ENCODE peak calls at places on chromosomes 4 and X, in six cellular contexts. One of them, this sample, is unnamed.

GRCh38 chr4:131370846-131371245 is 1778.2 kb upstream of the PCDH10 start:
- DNase-seq in suprapubic skin: no peak
- DNase-seq in fibroblast of mammary gland: no peak
- DNase-seq in uterus: no peak
- DNase-seq in CD8-positive, alpha-beta T cell: no peak
- DNase-seq in fibroblast of villous mesenchyme: no peak
- DNase-seq in this sample: no peak

GRCh38 chrX:9207142-9207541 is 173.2 kb upstream of the FAM9B start:
- DNase-seq in suprapubic skin: no peak
- DNase-seq in fibroblast of mammary gland: peak
- DNase-seq in uterus: peak
- DNase-seq in CD8-positive, alpha-beta T cell: no peak
- DNase-seq in fibroblast of villous mesenchyme: no peak
- DNase-seq in this sample: peak

GRCh38 chr4:152591361-152591760 is 55.5 kb upstream of the FBXW7 start:
- DNase-seq in suprapubic skin: peak
- DNase-seq in fibroblast of mammary gland: peak
- DNase-seq in uterus: peak
- DNase-seq in CD8-positive, alpha-beta T cell: peak
- DNase-seq in fibroblast of villous mesenchyme: peak
- DNase-seq in this sample: peak

GRCh38 chr4:177246636-177247584 is 62.8 kb upstream of the NEIL3 start:
- DNase-seq in suprapubic skin: no peak
- DNase-seq in fibroblast of mammary gland: peak
- DNase-seq in uterus: no peak
- DNase-seq in CD8-positive, alpha-beta T cell: no peak
- DNase-seq in fibroblast of villous mesenchyme: peak
- DNase-seq in this sample: peak

GRCh38 chr4:71607780-71608673 is 175.9 kb downstream of the GC start:
- DNase-seq in suprapubic skin: no peak
- DNase-seq in fibroblast of mammary gland: no peak
- DNase-seq in uterus: no peak
- DNase-seq in CD8-positive, alpha-beta T cell: no peak
- DNase-seq in fibroblast of villous mesenchyme: no peak
- DNase-seq in this sample: peak

GRCh38 chr4:57911203-57911602 is 801.0 kb upstream of the IGFBP7 start:
- DNase-seq in suprapubic skin: no peak
- DNase-seq in fibroblast of mammary gland: no peak
- DNase-seq in uterus: no peak
- DNase-seq in CD8-positive, alpha-beta T cell: no peak
- DNase-seq in fibroblast of villous mesenchyme: no peak
- DNase-seq in this sample: no peak

GRCh38 chr4:25484243-25484721 is 107.2 kb downstream of the ANAPC4 start:
- DNase-seq in suprapubic skin: no peak
- DNase-seq in fibroblast of mammary gland: no peak
- DNase-seq in uterus: no peak
- DNase-seq in CD8-positive, alpha-beta T cell: no peak
- DNase-seq in fibroblast of villous mesenchyme: no peak
- DNase-seq in this sample: peak

GRCh38 chrX:8647176-8647575 is 84.8 kb downstream of the ANOS1 start:
- DNase-seq in suprapubic skin: no peak
- DNase-seq in fibroblast of mammary gland: no peak
- DNase-seq in uterus: no peak
- DNase-seq in CD8-positive, alpha-beta T cell: no peak
- DNase-seq in fibroblast of villous mesenchyme: no peak
- DNase-seq in this sample: no peak

GRCh38 chr4:40576651-40577480 is 52.8 kb downstream of the RBM47 start:
- DNase-seq in suprapubic skin: peak
- DNase-seq in fibroblast of mammary gland: peak
- DNase-seq in uterus: peak
- DNase-seq in CD8-positive, alpha-beta T cell: no peak
- DNase-seq in fibroblast of villous mesenchyme: peak
- DNase-seq in this sample: peak

GRCh38 chr4:26206339-26206738 is 114.5 kb upstream of the RBPJ start:
- DNase-seq in suprapubic skin: no peak
- DNase-seq in fibroblast of mammary gland: peak
- DNase-seq in uterus: no peak
- DNase-seq in CD8-positive, alpha-beta T cell: no peak
- DNase-seq in fibroblast of villous mesenchyme: peak
- DNase-seq in this sample: peak

GRCh38 chrX:145881175-145881867 is 63.7 kb downstream of the SLITRK2 start:
- DNase-seq in suprapubic skin: no peak
- DNase-seq in fibroblast of mammary gland: no peak
- DNase-seq in uterus: no peak
- DNase-seq in CD8-positive, alpha-beta T cell: no peak
- DNase-seq in fibroblast of villous mesenchyme: no peak
- DNase-seq in this sample: no peak

GRCh38 chr4:152165851-152166250 is 370.0 kb downstream of the FBXW7 start:
- DNase-seq in suprapubic skin: no peak
- DNase-seq in fibroblast of mammary gland: no peak
- DNase-seq in uterus: no peak
- DNase-seq in CD8-positive, alpha-beta T cell: no peak
- DNase-seq in fibroblast of villous mesenchyme: no peak
- DNase-seq in this sample: no peak

GRCh38 chrX:3485727-3486126 is 139.3 kb upstream of the MXRA5 start:
- DNase-seq in suprapubic skin: no peak
- DNase-seq in fibroblast of mammary gland: no peak
- DNase-seq in uterus: no peak
- DNase-seq in CD8-positive, alpha-beta T cell: no peak
- DNase-seq in fibroblast of villous mesenchyme: no peak
- DNase-seq in this sample: no peak

GRCh38 chr4:168717852-168718251 is 221.0 kb downstream of the PALLD start:
- DNase-seq in suprapubic skin: no peak
- DNase-seq in fibroblast of mammary gland: peak
- DNase-seq in uterus: no peak
- DNase-seq in CD8-positive, alpha-beta T cell: no peak
- DNase-seq in fibroblast of villous mesenchyme: no peak
- DNase-seq in this sample: peak

GRCh38 chr4:145481942-145482208 is 222 bp downstream of the SMAD1 start:
- DNase-seq in suprapubic skin: no peak
- DNase-seq in fibroblast of mammary gland: no peak
- DNase-seq in uterus: no peak
- DNase-seq in CD8-positive, alpha-beta T cell: no peak
- DNase-seq in fibroblast of villous mesenchyme: no peak
- DNase-seq in this sample: no peak

GRCh38 chrX:135391734-135392133 is 30.0 kb upstream of the SMIM10L2A start:
- DNase-seq in suprapubic skin: no peak
- DNase-seq in fibroblast of mammary gland: no peak
- DNase-seq in uterus: no peak
- DNase-seq in CD8-positive, alpha-beta T cell: no peak
- DNase-seq in fibroblast of villous mesenchyme: no peak
- DNase-seq in this sample: no peak

GRCh38 chr4:165874072-165874798 is 1.2 kb downstream of the TLL1 start:
- DNase-seq in suprapubic skin: peak
- DNase-seq in fibroblast of mammary gland: no peak
- DNase-seq in uterus: no peak
- DNase-seq in CD8-positive, alpha-beta T cell: no peak
- DNase-seq in fibroblast of villous mesenchyme: peak
- DNase-seq in this sample: peak

GRCh38 chr4:25032126-25032525 is 1.4 kb upstream of the LGI2 start:
- DNase-seq in suprapubic skin: no peak
- DNase-seq in fibroblast of mammary gland: peak
- DNase-seq in uterus: no peak
- DNase-seq in CD8-positive, alpha-beta T cell: no peak
- DNase-seq in fibroblast of villous mesenchyme: no peak
- DNase-seq in this sample: peak

GRCh38 chr4:14552119-14552518 is 450.2 kb upstream of the CPEB2 start:
- DNase-seq in suprapubic skin: no peak
- DNase-seq in fibroblast of mammary gland: no peak
- DNase-seq in uterus: no peak
- DNase-seq in CD8-positive, alpha-beta T cell: no peak
- DNase-seq in fibroblast of villous mesenchyme: no peak
- DNase-seq in this sample: no peak

GRCh38 chrX:17052210-17052609 is 105.8 kb downstream of the REPS2 start:
- DNase-seq in suprapubic skin: no peak
- DNase-seq in fibroblast of mammary gland: peak
- DNase-seq in uterus: no peak
- DNase-seq in CD8-positive, alpha-beta T cell: no peak
- DNase-seq in fibroblast of villous mesenchyme: no peak
- DNase-seq in this sample: no peak

GRCh38 chrX:39996561-39996960 is 101.2 kb downstream of the BCOR start:
- DNase-seq in suprapubic skin: no peak
- DNase-seq in fibroblast of mammary gland: no peak
- DNase-seq in uterus: no peak
- DNase-seq in CD8-positive, alpha-beta T cell: no peak
- DNase-seq in fibroblast of villous mesenchyme: no peak
- DNase-seq in this sample: no peak

GRCh38 chrX:41561045-41561444 is 113.9 kb downstream of the NYX start:
- DNase-seq in suprapubic skin: no peak
- DNase-seq in fibroblast of mammary gland: peak
- DNase-seq in uterus: no peak
- DNase-seq in CD8-positive, alpha-beta T cell: peak
- DNase-seq in fibroblast of villous mesenchyme: peak
- DNase-seq in this sample: peak

GRCh38 chr4:48877827-48878535 is 28.6 kb downstream of the OCIAD2 start:
- DNase-seq in suprapubic skin: no peak
- DNase-seq in fibroblast of mammary gland: no peak
- DNase-seq in uterus: no peak
- DNase-seq in CD8-positive, alpha-beta T cell: no peak
- DNase-seq in fibroblast of villous mesenchyme: no peak
- DNase-seq in this sample: no peak

GRCh38 chr4:120847019-120847582 is 75.4 kb downstream of the PRDM5 start:
- DNase-seq in suprapubic skin: no peak
- DNase-seq in fibroblast of mammary gland: no peak
- DNase-seq in uterus: no peak
- DNase-seq in CD8-positive, alpha-beta T cell: no peak
- DNase-seq in fibroblast of villous mesenchyme: no peak
- DNase-seq in this sample: no peak

GRCh38 chr4:140702096-140702757 is 54.0 kb downstream of the TBC1D9 start:
- DNase-seq in suprapubic skin: no peak
- DNase-seq in fibroblast of mammary gland: no peak
- DNase-seq in uterus: no peak
- DNase-seq in CD8-positive, alpha-beta T cell: no peak
- DNase-seq in fibroblast of villous mesenchyme: no peak
- DNase-seq in this sample: no peak

GRCh38 chr4:13986533-13986932 is 359.0 kb upstream of the BOD1L1 start:
- DNase-seq in suprapubic skin: no peak
- DNase-seq in fibroblast of mammary gland: peak
- DNase-seq in uterus: no peak
- DNase-seq in CD8-positive, alpha-beta T cell: no peak
- DNase-seq in fibroblast of villous mesenchyme: no peak
- DNase-seq in this sample: peak

GRCh38 chrX:38923451-38923969 is 122.3 kb downstream of the MID1IP1 start:
- DNase-seq in suprapubic skin: no peak
- DNase-seq in fibroblast of mammary gland: no peak
- DNase-seq in uterus: no peak
- DNase-seq in CD8-positive, alpha-beta T cell: no peak
- DNase-seq in fibroblast of villous mesenchyme: no peak
- DNase-seq in this sample: no peak

GRCh38 chr4:39908284-39908683 is 69.4 kb downstream of the PDS5A start:
- DNase-seq in suprapubic skin: no peak
- DNase-seq in fibroblast of mammary gland: peak
- DNase-seq in uterus: no peak
- DNase-seq in CD8-positive, alpha-beta T cell: no peak
- DNase-seq in fibroblast of villous mesenchyme: no peak
- DNase-seq in this sample: peak

GRCh38 chr4:114807759-114808404 is 209.3 kb downstream of the UGT8 start:
- DNase-seq in suprapubic skin: no peak
- DNase-seq in fibroblast of mammary gland: peak
- DNase-seq in uterus: no peak
- DNase-seq in CD8-positive, alpha-beta T cell: no peak
- DNase-seq in fibroblast of villous mesenchyme: peak
- DNase-seq in this sample: peak

GRCh38 chrX:48972214-48973164 is 845 bp upstream of the KCND1 start:
- DNase-seq in suprapubic skin: no peak
- DNase-seq in fibroblast of mammary gland: peak
- DNase-seq in uterus: peak
- DNase-seq in CD8-positive, alpha-beta T cell: no peak
- DNase-seq in fibroblast of villous mesenchyme: peak
- DNase-seq in this sample: peak
- TF ChIP-seq CTCF in suprapubic skin: peak
- TF ChIP-seq CTCF in fibroblast of mammary gland: peak
- TF ChIP-seq CTCF in uterus: peak
- TF ChIP-seq CTCF in CD8-positive, alpha-beta T cell: no peak
- TF ChIP-seq CTCF in fibroblast of villous mesenchyme: peak
- TF ChIP-seq CTCF in this sample: peak

DNA sequence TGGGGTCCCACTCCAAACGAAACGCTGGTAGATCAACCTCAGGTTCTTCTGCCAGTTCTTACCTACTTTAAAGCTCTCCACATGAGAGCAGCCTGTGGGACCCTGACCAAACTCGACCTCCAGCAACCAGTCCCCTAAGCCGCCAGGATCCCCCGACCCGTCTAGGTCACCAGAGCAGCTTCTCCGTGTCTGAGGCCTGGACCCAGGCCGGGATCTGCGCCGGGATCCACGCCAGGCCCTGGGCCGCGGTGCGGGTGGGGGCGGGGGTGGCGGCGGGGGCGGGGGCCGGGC is 1.4 kb downstream of the USP51 start:
- DNase-seq in suprapubic skin: no peak
- DNase-seq in fibroblast of mammary gland: no peak
- DNase-seq in uterus: no peak
- DNase-seq in CD8-positive, alpha-beta T cell: no peak
- DNase-seq in fibroblast of villous mesenchyme: no peak
- DNase-seq in this sample: no peak
- H3K4me3 ChIP-seq in suprapubic skin: peak
- H3K4me3 ChIP-seq in fibroblast of mammary gland: peak
- H3K4me3 ChIP-seq in uterus: peak
- H3K4me3 ChIP-seq in CD8-positive, alpha-beta T cell: peak
- H3K4me3 ChIP-seq in fibroblast of villous mesenchyme: peak
- H3K4me3 ChIP-seq in this sample: peak

DNA sequence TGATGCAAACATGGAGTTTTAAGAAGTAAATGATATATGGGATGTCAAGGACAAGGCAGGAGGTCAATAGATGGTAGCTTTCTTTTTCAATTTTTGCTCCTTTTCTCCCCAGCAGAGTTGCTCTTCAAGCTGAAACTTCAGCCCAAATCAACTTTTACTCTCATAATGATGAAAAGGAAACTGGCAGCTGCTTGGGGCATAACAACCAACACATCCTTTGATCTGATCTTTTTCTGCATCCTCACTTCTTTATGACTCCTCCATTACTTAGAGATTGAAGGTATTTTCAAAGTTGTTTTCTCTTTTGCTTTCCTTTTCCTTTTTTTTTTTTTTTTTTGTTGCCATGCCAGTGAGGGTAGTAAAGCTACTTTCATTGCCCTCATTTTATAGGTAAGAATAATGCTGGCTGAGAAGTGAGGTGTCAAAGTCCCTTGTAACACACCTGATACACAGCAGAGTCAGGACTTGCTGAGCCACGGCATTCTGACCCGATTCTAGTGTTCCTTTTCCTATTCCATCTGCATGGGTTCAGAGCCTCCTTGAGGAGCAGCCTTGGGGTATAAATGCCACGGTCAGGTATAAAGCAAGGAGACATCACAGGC is 26.9 kb downstream of the SLC2A9 start:
- DNase-seq in suprapubic skin: no peak
- DNase-seq in fibroblast of mammary gland: no peak
- DNase-seq in uterus: no peak
- DNase-seq in CD8-positive, alpha-beta T cell: no peak
- DNase-seq in fibroblast of villous mesenchyme: no peak
- DNase-seq in this sample: no peak
- TF ChIP-seq CTCF in suprapubic skin: no peak
- TF ChIP-seq CTCF in fibroblast of mammary gland: no peak
- TF ChIP-seq CTCF in uterus: no peak
- TF ChIP-seq CTCF in CD8-positive, alpha-beta T cell: no peak
- TF ChIP-seq CTCF in fibroblast of villous mesenchyme: no peak
- TF ChIP-seq CTCF in this sample: no peak

GRCh38 chrX:132955710-132956109 is 2.7 kb downstream of the HS6ST2 start:
- DNase-seq in suprapubic skin: no peak
- DNase-seq in fibroblast of mammary gland: no peak
- DNase-seq in uterus: no peak
- DNase-seq in CD8-positive, alpha-beta T cell: no peak
- DNase-seq in fibroblast of villous mesenchyme: no peak
- DNase-seq in this sample: no peak
- H3K4me3 ChIP-seq in suprapubic skin: peak
- H3K4me3 ChIP-seq in fibroblast of mammary gland: no peak
- H3K4me3 ChIP-seq in uterus: peak
- H3K4me3 ChIP-seq in CD8-positive, alpha-beta T cell: no peak
- H3K4me3 ChIP-seq in fibroblast of villous mesenchyme: no peak
- H3K4me3 ChIP-seq in this sample: no peak

GRCh38 chr4:762211-763190 is 56.9 kb downstream of the PCGF3 start:
- DNase-seq in suprapubic skin: no peak
- DNase-seq in fibroblast of mammary gland: peak
- DNase-seq in uterus: no peak
- DNase-seq in CD8-positive, alpha-beta T cell: no peak
- DNase-seq in fibroblast of villous mesenchyme: no peak
- DNase-seq in this sample: peak
- TF ChIP-seq CTCF in suprapubic skin: no peak
- TF ChIP-seq CTCF in fibroblast of mammary gland: peak
- TF ChIP-seq CTCF in uterus: no peak
- TF ChIP-seq CTCF in CD8-positive, alpha-beta T cell: no peak
- TF ChIP-seq CTCF in fibroblast of villous mesenchyme: peak
- TF ChIP-seq CTCF in this sample: peak